ENCODE peak calls at places on chromosomes 2 and 18, in seven cellular contexts. One of them, this sample, is unnamed. For H3K4me1, the result is how much of the 10 kb centered on the place peaks cover.

GRCh38 chr18:916562-916961 is 11.9 kb downstream of the ADCYAP1 start:
- DNase-seq in A673: no peak
- DNase-seq in IMR-90: no peak
- DNase-seq in HCT116: no peak
- DNase-seq in heart left ventricle: no peak
- DNase-seq in lower lobe of right lung: no peak
- DNase-seq in Panc1: no peak
- DNase-seq in this sample: no peak

GRCh38 chr18:48974304-48975220 is 23.8 kb upstream of the SMAD7 start:
- DNase-seq in lower lobe of right lung: no peak
- DNase-seq in heart left ventricle: peak
- DNase-seq in HCT116: no peak
- DNase-seq in IMR-90: no peak
- DNase-seq in Panc1: no peak
- DNase-seq in A673: no peak
- DNase-seq in this sample: no peak

GRCh38 chr2:240584486-240585031 is 2.0 kb upstream of the CAPN10 start:
- DNase-seq in A673: peak
- DNase-seq in HCT116: no peak
- DNase-seq in IMR-90: no peak
- DNase-seq in heart left ventricle: no peak
- DNase-seq in lower lobe of right lung: peak
- DNase-seq in Panc1: no peak
- DNase-seq in this sample: no peak

GRCh38 chr2:214379227-214379626 is 31.6 kb upstream of the VWC2L start:
- DNase-seq in heart left ventricle: no peak
- DNase-seq in A673: no peak
- DNase-seq in HCT116: no peak
- DNase-seq in lower lobe of right lung: no peak
- DNase-seq in IMR-90: peak
- DNase-seq in Panc1: no peak
- DNase-seq in this sample: no peak

GRCh38 chr2:185700883-185701282 is 37.7 kb upstream of the FSIP2 start:
- DNase-seq in heart left ventricle: no peak
- DNase-seq in HCT116: no peak
- DNase-seq in A673: no peak
- DNase-seq in IMR-90: no peak
- DNase-seq in lower lobe of right lung: no peak
- DNase-seq in Panc1: no peak
- DNase-seq in this sample: no peak

GRCh38 chr2:58834404-58834803 is 593.3 kb upstream of the FANCL start:
- DNase-seq in A673: peak
- DNase-seq in HCT116: no peak
- DNase-seq in Panc1: no peak
- DNase-seq in IMR-90: peak
- DNase-seq in lower lobe of right lung: no peak
- DNase-seq in heart left ventricle: no peak
- DNase-seq in this sample: peak

GRCh38 chr18:33184178-33184577 is 256.3 kb downstream of the CCDC178 start:
- DNase-seq in IMR-90: no peak
- DNase-seq in HCT116: no peak
- DNase-seq in heart left ventricle: no peak
- DNase-seq in Panc1: no peak
- DNase-seq in A673: no peak
- DNase-seq in lower lobe of right lung: no peak
- DNase-seq in this sample: no peak

GRCh38 chr2:54422072-54422581 is 34.0 kb upstream of the SPTBN1 start:
- DNase-seq in IMR-90: no peak
- DNase-seq in Panc1: no peak
- DNase-seq in HCT116: no peak
- DNase-seq in A673: no peak
- DNase-seq in lower lobe of right lung: no peak
- DNase-seq in heart left ventricle: no peak
- DNase-seq in this sample: no peak

GRCh38 chr2:231386446-231386845 is 9.1 kb upstream of the B3GNT7 start:
- DNase-seq in Panc1: no peak
- DNase-seq in A673: no peak
- DNase-seq in IMR-90: peak
- DNase-seq in HCT116: no peak
- DNase-seq in lower lobe of right lung: no peak
- DNase-seq in heart left ventricle: no peak
- DNase-seq in this sample: no peak

GRCh38 chr18:55763298-55763697 is 175.3 kb upstream of the TCF4 start:
- DNase-seq in heart left ventricle: no peak
- DNase-seq in A673: no peak
- DNase-seq in Panc1: peak
- DNase-seq in lower lobe of right lung: no peak
- DNase-seq in IMR-90: peak
- DNase-seq in HCT116: no peak
- DNase-seq in this sample: peak

GRCh38 chr2:191230174-191230573 is 15.0 kb upstream of the MYO1B start:
- DNase-seq in Panc1: no peak
- DNase-seq in heart left ventricle: no peak
- DNase-seq in HCT116: no peak
- DNase-seq in lower lobe of right lung: no peak
- DNase-seq in A673: peak
- DNase-seq in IMR-90: peak
- DNase-seq in this sample: no peak

GRCh38 chr18:23711421-23711820 is 22.2 kb downstream of the LAMA3 start:
- DNase-seq in IMR-90: no peak
- DNase-seq in lower lobe of right lung: no peak
- DNase-seq in Panc1: no peak
- DNase-seq in heart left ventricle: no peak
- DNase-seq in HCT116: no peak
- DNase-seq in A673: no peak
- DNase-seq in this sample: no peak

GRCh38 chr2:219249203-219249980 is 3.7 kb upstream of the TUBA4B start:
- DNase-seq in Panc1: no peak
- DNase-seq in heart left ventricle: peak
- DNase-seq in IMR-90: peak
- DNase-seq in HCT116: no peak
- DNase-seq in lower lobe of right lung: peak
- DNase-seq in A673: peak
- DNase-seq in this sample: peak

GRCh38 chr2:200585730-200586643 is at the start of gene AOX1:
- DNase-seq in heart left ventricle: peak
- DNase-seq in IMR-90: peak
- DNase-seq in A673: peak
- DNase-seq in HCT116: no peak
- DNase-seq in lower lobe of right lung: peak
- DNase-seq in Panc1: no peak
- DNase-seq in this sample: no peak

GRCh38 chr2:207770602-207771404 is 1.1 kb upstream of the FZD5 start:
- DNase-seq in lower lobe of right lung: peak
- DNase-seq in Panc1: no peak
- DNase-seq in HCT116: no peak
- DNase-seq in IMR-90: no peak
- DNase-seq in A673: no peak
- DNase-seq in heart left ventricle: peak
- DNase-seq in this sample: no peak

GRCh38 chr2:7379799-7380198 is 462.6 kb downstream of the RNF144A start:
- DNase-seq in IMR-90: no peak
- DNase-seq in HCT116: no peak
- DNase-seq in lower lobe of right lung: no peak
- DNase-seq in Panc1: no peak
- DNase-seq in heart left ventricle: no peak
- DNase-seq in A673: peak
- DNase-seq in this sample: no peak

GRCh38 chr2:118473241-118473640 is 374.2 kb downstream of the EN1 start:
- DNase-seq in Panc1: no peak
- DNase-seq in HCT116: no peak
- DNase-seq in IMR-90: no peak
- DNase-seq in heart left ventricle: no peak
- DNase-seq in A673: no peak
- DNase-seq in lower lobe of right lung: no peak
- DNase-seq in this sample: no peak

GRCh38 chr2:21415234-21415633 is 291.5 kb downstream of the TDRD15 start:
- DNase-seq in heart left ventricle: no peak
- DNase-seq in lower lobe of right lung: no peak
- DNase-seq in HCT116: no peak
- DNase-seq in Panc1: no peak
- DNase-seq in A673: peak
- DNase-seq in IMR-90: no peak
- DNase-seq in this sample: peak

GRCh38 chr2:46535360-46535759 is 56.0 kb downstream of the TMEM247 start:
- DNase-seq in lower lobe of right lung: no peak
- DNase-seq in Panc1: no peak
- DNase-seq in A673: no peak
- DNase-seq in heart left ventricle: no peak
- DNase-seq in IMR-90: no peak
- DNase-seq in HCT116: no peak
- DNase-seq in this sample: no peak

GRCh38 chr2:241135737-241136136 is 13.5 kb downstream of the PASK start:
- DNase-seq in A673: no peak
- DNase-seq in IMR-90: no peak
- DNase-seq in lower lobe of right lung: no peak
- DNase-seq in HCT116: no peak
- DNase-seq in heart left ventricle: no peak
- DNase-seq in Panc1: no peak
- DNase-seq in this sample: no peak

GRCh38 chr2:181177376-181177775 is 197.0 kb downstream of the UBE2E3 start:
- DNase-seq in IMR-90: no peak
- DNase-seq in lower lobe of right lung: no peak
- DNase-seq in Panc1: no peak
- DNase-seq in heart left ventricle: no peak
- DNase-seq in A673: no peak
- DNase-seq in HCT116: no peak
- DNase-seq in this sample: no peak

DNA sequence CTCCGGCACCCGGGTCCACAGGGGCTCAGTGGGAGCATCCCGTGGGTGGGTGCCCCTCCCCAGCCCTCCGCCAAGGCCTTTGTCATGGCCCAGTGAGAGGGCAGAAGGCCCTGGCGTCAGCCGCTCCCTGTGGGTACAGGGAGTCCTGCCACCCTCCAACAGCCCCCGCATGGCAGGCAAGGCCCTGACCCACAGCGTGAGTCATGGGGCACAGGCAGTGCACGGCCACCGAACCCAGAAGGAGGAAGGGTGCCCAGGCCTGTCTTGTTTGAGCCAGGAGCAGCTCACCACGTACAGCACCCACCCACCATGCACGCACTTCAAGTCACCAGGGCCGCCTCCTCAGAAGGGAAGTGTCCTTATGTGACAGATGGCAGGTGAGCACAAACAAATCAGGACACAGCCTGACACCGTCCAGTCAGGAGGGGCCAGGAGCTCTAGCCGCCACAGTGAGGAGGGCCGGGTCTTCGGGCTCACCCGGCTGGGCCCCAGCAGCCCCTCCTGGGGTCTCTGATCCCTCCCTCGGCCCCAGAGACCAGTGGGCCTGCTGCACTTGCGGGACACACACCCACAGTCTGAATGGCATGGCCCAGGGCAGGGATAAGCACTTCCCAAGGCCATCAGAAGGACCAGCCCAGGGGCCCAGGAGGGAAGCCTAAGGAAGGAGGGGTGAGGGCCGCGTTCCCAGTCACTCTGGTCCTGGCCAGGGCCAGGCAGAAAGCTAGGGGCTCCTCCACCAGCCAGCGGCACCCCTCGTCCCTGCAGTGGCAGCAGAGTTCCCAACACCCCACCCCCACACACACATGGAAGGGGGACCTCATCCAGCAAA is 25.8 kb downstream of the BIN1 start:
- DNase-seq in lower lobe of right lung: peak
- DNase-seq in A673: no peak
- DNase-seq in Panc1: no peak
- DNase-seq in heart left ventricle: no peak
- DNase-seq in IMR-90: no peak
- DNase-seq in HCT116: no peak
- DNase-seq in this sample: no peak
- H3K4me3 ChIP-seq in lower lobe of right lung: peak
- H3K4me3 ChIP-seq in A673: no peak
- H3K4me3 ChIP-seq in Panc1: no peak
- H3K4me3 ChIP-seq in heart left ventricle: no peak
- H3K4me3 ChIP-seq in IMR-90: no peak
- H3K4me3 ChIP-seq in HCT116: no peak
- H3K4me3 ChIP-seq in this sample: no peak

DNA sequence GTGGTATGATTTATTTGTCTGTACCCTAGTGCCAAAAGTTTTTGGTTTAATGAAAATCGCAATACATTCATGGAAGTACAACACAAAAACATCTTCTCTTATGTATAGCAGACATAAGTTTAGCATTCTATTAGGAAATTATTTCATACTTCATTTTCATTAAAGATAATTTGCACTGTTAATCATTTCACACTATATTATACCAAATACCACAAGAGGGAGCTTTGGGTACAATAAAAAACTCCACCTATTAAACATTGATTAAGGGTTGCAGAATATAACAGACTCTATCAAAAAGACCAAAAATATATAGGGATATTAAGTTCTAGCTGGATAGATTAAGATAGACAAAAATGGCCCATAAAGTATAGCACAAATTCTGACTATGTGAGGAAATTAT is 79.0 kb downstream of the SLC66A3 start:
- DNase-seq in A673: peak
- DNase-seq in HCT116: no peak
- DNase-seq in Panc1: no peak
- DNase-seq in heart left ventricle: no peak
- DNase-seq in IMR-90: peak
- DNase-seq in lower lobe of right lung: no peak
- DNase-seq in this sample: no peak
- TF ChIP-seq CTCF in A673: peak
- TF ChIP-seq CTCF in HCT116: peak
- TF ChIP-seq CTCF in Panc1: peak
- TF ChIP-seq CTCF in heart left ventricle: peak
- TF ChIP-seq CTCF in IMR-90: peak
- TF ChIP-seq CTCF in lower lobe of right lung: peak
- TF ChIP-seq CTCF in this sample: peak

GRCh38 chr18:57710226-57710625 is 88.6 kb upstream of the NARS1 start:
- DNase-seq in A673: no peak
- DNase-seq in IMR-90: no peak
- DNase-seq in HCT116: no peak
- DNase-seq in Panc1: no peak
- DNase-seq in heart left ventricle: no peak
- DNase-seq in lower lobe of right lung: no peak
- DNase-seq in this sample: no peak

GRCh38 chr18:57708288-57708687 is 86.7 kb upstream of the NARS1 start:
- DNase-seq in A673: no peak
- DNase-seq in IMR-90: no peak
- DNase-seq in lower lobe of right lung: no peak
- DNase-seq in Panc1: no peak
- DNase-seq in HCT116: no peak
- DNase-seq in heart left ventricle: no peak
- DNase-seq in this sample: no peak

GRCh38 chr18:57705861-57706590 is 84.4 kb upstream of the NARS1 start:
- DNase-seq in HCT116: no peak
- DNase-seq in lower lobe of right lung: no peak
- DNase-seq in Panc1: no peak
- DNase-seq in IMR-90: no peak
- DNase-seq in A673: no peak
- DNase-seq in heart left ventricle: no peak
- DNase-seq in this sample: peak

GRCh38 chr18:57705011-57705410 is 83.4 kb upstream of the NARS1 start:
- DNase-seq in heart left ventricle: no peak
- DNase-seq in HCT116: no peak
- DNase-seq in lower lobe of right lung: no peak
- DNase-seq in A673: no peak
- DNase-seq in Panc1: no peak
- DNase-seq in IMR-90: no peak
- DNase-seq in this sample: no peak

GRCh38 chr18:57709335-57709734 is 87.7 kb upstream of the NARS1 start:
- DNase-seq in HCT116: no peak
- DNase-seq in IMR-90: no peak
- DNase-seq in lower lobe of right lung: no peak
- DNase-seq in heart left ventricle: no peak
- DNase-seq in A673: no peak
- DNase-seq in Panc1: no peak
- DNase-seq in this sample: no peak
- H3K4me1 ChIP-seq in HCT116: under half
- H3K4me1 ChIP-seq in IMR-90: under half
- H3K4me1 ChIP-seq in lower lobe of right lung: under half
- H3K4me1 ChIP-seq in heart left ventricle: under half
- H3K4me1 ChIP-seq in A673: under half
- H3K4me1 ChIP-seq in Panc1: under half
- H3K4me1 ChIP-seq in this sample: under half

GRCh38 chr2:156322103-156322671 is 10.3 kb downstream of the NR4A2 start:
- DNase-seq in Panc1: no peak
- DNase-seq in lower lobe of right lung: no peak
- DNase-seq in IMR-90: no peak
- DNase-seq in HCT116: no peak
- DNase-seq in heart left ventricle: no peak
- DNase-seq in A673: no peak
- DNase-seq in this sample: no peak
- H3K4me3 ChIP-seq in Panc1: no peak
- H3K4me3 ChIP-seq in lower lobe of right lung: peak
- H3K4me3 ChIP-seq in IMR-90: no peak
- H3K4me3 ChIP-seq in HCT116: no peak
- H3K4me3 ChIP-seq in heart left ventricle: peak
- H3K4me3 ChIP-seq in A673: no peak
- H3K4me3 ChIP-seq in this sample: no peak